ENCODE peak calls at places on chromosomes 11 and 22, in five cellular contexts. Z is neuronal stem cell, X is ovary, W is heart right ventricle, P is tibial artery. A is an unnamed sample.

GRCh38 chr22:41620646-41621098 is at the start of gene DESI1:
- DNase-seq in Z (no peak), X (no peak), W (no peak), P (no peak), A (no peak)

GRCh38 chr11:59997800-59998199 is 19.2 kb upstream of the OOSP4B start:
- DNase-seq in Z (no peak), X (no peak), W (no peak), P (no peak), A (no peak)

GRCh38 chr22:47899894-47900293 is 1137.4 kb downstream of the TBC1D22A start:
- DNase-seq in Z (no peak), X (no peak), W (no peak), P (no peak), A (no peak)

GRCh38 chr22:46596819-46597218 is 23.4 kb upstream of the GRAMD4 start:
- DNase-seq in Z (no peak), X (no peak), W (no peak), P (peak), A (peak)

GRCh38 chr11:43989162-43989961 is 46.9 kb downstream of the C11orf96 start:
- DNase-seq in Z (no peak), X (peak), W (peak), P (peak), A (no peak)

GRCh38 chr11:93536346-93536871 is 6.8 kb downstream of the SMCO4 start:
- DNase-seq in Z (no peak), X (no peak), W (no peak), P (no peak), A (no peak)

GRCh38 chr11:112321521-112322172 is 61.0 kb upstream of the PLET1 start:
- DNase-seq in Z (no peak), X (no peak), W (peak), P (no peak), A (peak)

GRCh38 chr11:128503231-128503991 is 83.9 kb downstream of the ETS1 start:
- DNase-seq in Z (no peak), X (no peak), W (no peak), P (no peak), A (peak)

GRCh38 chr11:47378011-47378835 is at the start of gene SPI1:
- DNase-seq in Z (no peak), X (no peak), W (peak), P (peak), A (no peak)

GRCh38 chr11:123356539-123356938 is 73.5 kb upstream of the GRAMD1B start:
- DNase-seq in Z (no peak), X (no peak), W (no peak), P (no peak), A (no peak)

GRCh38 chr22:40410272-40410671 is 39.9 kb downstream of the SGSM3 start:
- DNase-seq in Z (no peak), X (no peak), W (no peak), P (no peak), A (peak)

DNA sequence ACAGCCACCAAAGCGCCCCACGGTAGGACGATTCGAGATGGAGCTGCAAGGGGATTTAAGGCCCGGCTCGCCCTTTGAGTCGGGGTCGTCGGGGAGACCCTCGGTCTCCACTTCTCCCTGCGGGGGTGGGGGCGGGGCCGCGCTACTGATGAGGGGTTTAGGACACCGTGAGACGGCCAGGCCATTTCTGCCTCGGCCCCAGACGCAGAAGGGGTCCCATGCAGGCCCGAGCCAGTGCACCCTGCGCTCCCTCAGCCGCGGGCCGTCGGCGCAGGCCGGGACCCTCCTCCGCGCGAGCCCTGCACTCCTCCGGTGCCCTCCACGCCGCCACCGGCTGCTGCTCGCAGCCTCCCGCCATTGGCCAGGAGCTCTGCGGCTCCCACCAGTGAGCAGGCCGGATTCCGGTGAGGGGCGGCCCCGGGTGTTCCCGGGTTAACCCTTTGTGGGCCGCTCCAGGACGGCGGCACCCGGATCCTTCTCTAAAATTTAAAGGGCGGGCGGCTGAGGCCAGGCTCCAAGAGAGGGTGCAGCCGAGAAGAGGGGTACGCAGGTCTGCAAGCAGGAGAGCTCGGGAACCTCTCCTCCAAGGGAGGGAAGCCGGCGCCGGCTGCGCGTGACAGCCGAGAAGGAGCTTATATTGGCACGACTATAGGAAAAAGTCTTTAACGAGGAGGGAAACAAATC is 18.0 kb downstream of the CREB3L1 start:
- DNase-seq in Z (peak), X (peak), W (peak), P (peak), A (peak)
- H3K27ac ChIP-seq in Z (peak), X (peak), W (no peak), P (no peak), A (peak)

GRCh38 chr11:102007567-102008437 is 39.4 kb upstream of the CFAP300 start:
- DNase-seq in Z (peak), X (no peak), W (no peak), P (no peak), A (peak)
- H3K27ac ChIP-seq in Z (no peak), X (no peak), W (no peak), P (peak), A (no peak)

DNA sequence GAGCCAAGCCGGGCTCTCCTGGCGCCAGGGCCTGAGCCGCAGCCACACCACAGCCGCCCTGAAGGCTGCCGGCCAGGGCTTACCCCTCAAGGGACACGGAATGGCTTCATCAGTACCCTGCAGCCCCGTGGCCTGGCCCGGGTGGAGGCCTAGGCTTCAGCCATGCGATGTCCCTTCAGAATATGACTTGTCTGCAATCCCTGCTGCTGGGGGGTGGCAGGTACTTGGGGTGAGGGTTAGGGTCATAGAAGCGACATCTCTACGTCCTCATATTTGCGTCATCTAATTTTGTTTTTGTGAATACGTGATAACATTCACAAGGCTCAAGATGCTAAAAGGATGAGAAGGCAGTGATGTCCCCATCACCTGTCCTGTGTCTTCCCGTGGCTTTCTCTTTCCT is 6.4 kb downstream of the CCND1 start:
- DNase-seq in Z (no peak), X (no peak), W (no peak), P (no peak), A (no peak)
- H3K27ac ChIP-seq in Z (no peak), X (no peak), W (no peak), P (peak), A (peak)

GRCh38 chr11:36105743-36106581 is 162.1 kb downstream of the LDLRAD3 start:
- DNase-seq in Z (no peak), X (no peak), W (no peak), P (no peak), A (no peak)

GRCh38 chr11:36101466-36101865 is 157.6 kb downstream of the LDLRAD3 start:
- DNase-seq in Z (no peak), X (no peak), W (no peak), P (no peak), A (no peak)

GRCh38 chr11:36102868-36103267 is 159.0 kb downstream of the LDLRAD3 start:
- DNase-seq in Z (no peak), X (no peak), W (no peak), P (no peak), A (no peak)

GRCh38 chr11:36104660-36104992 is 160.8 kb downstream of the LDLRAD3 start:
- DNase-seq in Z (no peak), X (no peak), W (no peak), P (no peak), A (no peak)

DNA sequence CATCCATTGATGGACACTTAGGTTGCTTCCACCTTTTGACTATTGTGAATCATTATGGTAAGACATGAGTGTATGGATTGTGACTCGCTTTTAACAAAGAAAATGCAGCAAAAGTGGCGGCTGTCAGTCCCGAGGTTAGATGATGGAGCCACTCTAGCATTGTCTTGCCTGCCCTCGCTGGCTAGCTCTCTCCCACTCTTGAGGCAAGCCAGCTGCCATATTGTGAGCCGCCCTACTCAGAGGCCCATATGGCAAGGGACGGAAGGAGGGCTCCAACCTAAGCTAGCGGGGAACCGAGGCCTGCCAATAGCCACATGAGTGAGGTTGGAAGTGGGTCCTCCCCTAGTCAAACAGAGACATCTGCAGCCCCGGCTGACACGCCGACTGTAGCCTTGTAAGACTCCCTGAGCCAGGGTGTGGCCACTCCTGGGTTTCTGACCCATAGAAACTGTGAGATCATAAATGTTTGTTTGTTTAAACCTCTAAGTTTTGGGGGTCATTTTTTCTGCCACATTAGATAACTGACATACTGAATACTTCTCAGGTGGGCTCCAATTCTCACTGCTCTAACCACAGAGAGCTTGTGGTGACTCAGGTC is 160.2 kb downstream of the LDLRAD3 start:
- DNase-seq in Z (no peak), X (no peak), W (no peak), P (no peak), A (no peak)
- H3K27ac ChIP-seq in Z (peak), X (no peak), W (no peak), P (no peak), A (no peak)

GRCh38 chr11:119369035-119369925 is 12.2 kb downstream of the USP2 start:
- DNase-seq in Z (no peak), X (no peak), W (no peak), P (no peak), A (no peak)
- H3K27ac ChIP-seq in Z (no peak), X (peak), W (peak), P (peak), A (peak)

GRCh38 chr22:36135306-36135705 is 25.2 kb downstream of the APOL3 start:
- DNase-seq in Z (no peak), X (no peak), W (no peak), P (no peak), A (no peak)

GRCh38 chr22:36131907-36132306 is 28.6 kb downstream of the APOL3 start:
- DNase-seq in Z (no peak), X (no peak), W (no peak), P (no peak), A (no peak)

GRCh38 chr22:36134167-36134566 is 26.4 kb downstream of the APOL3 start:
- DNase-seq in Z (no peak), X (no peak), W (no peak), P (no peak), A (no peak)

GRCh38 chr22:36136988-36137387 is 23.6 kb downstream of the APOL3 start:
- DNase-seq in Z (no peak), X (no peak), W (no peak), P (no peak), A (no peak)

DNA sequence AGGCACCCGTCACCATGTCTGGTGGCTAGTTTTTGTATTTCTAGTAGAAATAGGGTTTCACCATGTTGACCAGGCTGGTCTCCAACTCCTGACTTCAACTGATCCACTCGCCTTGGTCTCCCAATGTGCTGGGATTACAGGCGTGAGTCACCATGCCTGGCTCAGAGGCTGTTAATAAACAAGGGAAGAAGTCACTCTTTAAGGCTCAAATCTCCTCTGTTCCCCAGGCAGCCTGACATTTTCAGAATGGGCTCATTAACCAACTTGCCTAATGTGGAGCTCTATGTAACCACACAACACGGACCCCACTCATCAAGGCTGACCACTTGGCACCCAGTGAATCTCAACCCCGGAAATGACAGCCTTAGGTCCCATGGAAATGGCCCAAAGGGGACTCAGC is 24.1 kb downstream of the APOL3 start:
- DNase-seq in Z (no peak), X (no peak), W (no peak), P (no peak), A (no peak)
- H3K27ac ChIP-seq in Z (no peak), X (no peak), W (no peak), P (no peak), A (no peak)

A was measured in RWPE1.